ENCODE peak calls at places on chromosomes 11 and 22, in four cellular contexts. F is left lung; N is activated T-helper 1 cell treated with anti-CD3 and anti-CD28 coated beads, Interleukin-2, amount 50 U/mL, for 16 hours; J is ureter. O is an unnamed sample.

GRCh38 chr11:76085321-76085720 is 121.0 kb downstream of the WNT11 start:
- DNase-seq in F (no peak), N (no peak), J (no peak), O (no peak)

GRCh38 chr11:90650124-90650523 is 427.3 kb upstream of the CHORDC1 start:
- DNase-seq in F (no peak), N (no peak), J (no peak), O (no peak)

GRCh38 chr22:21736084-21736642 is 569 bp upstream of the YPEL1 start:
- DNase-seq in F (no peak), N (peak), J (peak), O (no peak)

GRCh38 chr11:60457576-60457975 is 1.9 kb downstream of the MS4A1 start:
- DNase-seq in F (no peak), N (no peak), J (no peak), O (no peak)

GRCh38 chr11:110989734-110990133 is 255.8 kb upstream of the POU2AF2 start:
- DNase-seq in F (no peak), N (no peak), J (peak), O (no peak)

GRCh38 chr11:128790200-128790599 is 76.9 kb downstream of the KCNJ1 start:
- DNase-seq in F (no peak), N (no peak), J (no peak), O (no peak)

GRCh38 chr11:63974259-63975143 is at the start of gene COX8A:
- DNase-seq in F (peak), N (peak), J (peak), O (peak)

GRCh38 chr11:19980957-19981669 is 179.2 kb downstream of the DBX1 start:
- DNase-seq in F (no peak), N (no peak), J (peak), O (peak)

GRCh38 chr22:35324067-35324466 is 24.4 kb downstream of the TOM1 start:
- DNase-seq in F (peak), N (no peak), J (no peak), O (no peak)

GRCh38 chr22:49305966-49306631 is 521.6 kb downstream of the BRD1 start:
- DNase-seq in F (peak), N (no peak), J (peak), O (no peak)

GRCh38 chr11:95084509-95084908 is 5.1 kb upstream of the ENDOD1 start:
- DNase-seq in F (no peak), N (no peak), J (no peak), O (no peak)

GRCh38 chr22:23179381-23180294 is 671 bp upstream of the BCR start:
- DNase-seq in F (peak), N (no peak), J (no peak), O (peak)

GRCh38 chr22:27991586-27992293 is 72.7 kb upstream of the PITPNB start:
- DNase-seq in F (no peak), N (no peak), J (peak), O (peak)

GRCh38 chr11:132093861-132094260 is 723.4 kb downstream of the NTM start:
- DNase-seq in F (no peak), N (no peak), J (no peak), O (no peak)

GRCh38 chr11:22778642-22779041 is 51.0 kb downstream of the SVIP start:
- DNase-seq in F (no peak), N (no peak), J (no peak), O (no peak)

GRCh38 chr11:95296165-95296564 is 65.2 kb upstream of the SESN3 start:
- DNase-seq in F (no peak), N (no peak), J (no peak), O (no peak)

GRCh38 chr11:44654596-44654995 is 72.2 kb upstream of the TSPAN18 start:
- DNase-seq in F (no peak), N (no peak), J (no peak), O (no peak)

GRCh38 chr11:104327864-104328513 is 164.0 kb upstream of the PDGFD start:
- DNase-seq in F (no peak), N (no peak), J (no peak), O (no peak)

GRCh38 chr11:75263944-75264349 is 23.4 kb downstream of the TPBGL start:
- DNase-seq in F (no peak), N (no peak), J (no peak), O (peak)

GRCh38 chr22:20026996-20027601 is 6.2 kb downstream of the TANGO2 start:
- DNase-seq in F (peak), N (no peak), J (no peak), O (no peak)

GRCh38 chr11:30392977-30393376 is 70.1 kb downstream of the ARL14EP start:
- DNase-seq in F (no peak), N (no peak), J (no peak), O (no peak)

GRCh38 chr11:79080506-79080905 is 360.3 kb downstream of the TENM4 start:
- DNase-seq in F (no peak), N (no peak), J (no peak), O (no peak)

GRCh38 chr11:77580712-77581337 is 8.9 kb upstream of the AQP11 start:
- DNase-seq in F (no peak), N (no peak), J (no peak), O (no peak)

GRCh38 chr22:39115570-39115969 is 18.5 kb downstream of the APOBEC3H start:
- DNase-seq in F (no peak), N (no peak), J (no peak), O (no peak)

GRCh38 chr11:63445720-63446119 is 45.2 kb downstream of the PLAAT5 start:
- DNase-seq in F (no peak), N (no peak), J (no peak), O (no peak)

GRCh38 chr11:67056640-67057409 is at the start of gene RHOD:
- DNase-seq in F (peak), N (no peak), J (peak), O (no peak)

GRCh38 chr22:31253949-31254348 is 38.3 kb downstream of the PIK3IP1 start:
- DNase-seq in F (no peak), N (no peak), J (peak), O (no peak)

GRCh38 chr11:4496555-4497248 is 14.3 kb downstream of the OR52K1 start:
- DNase-seq in F (no peak), N (no peak), J (no peak), O (no peak)

GRCh38 chr11:129798212-129798611 is 17.4 kb upstream of the TMEM45B start:
- DNase-seq in F (no peak), N (no peak), J (no peak), O (no peak)

GRCh38 chr22:49997932-49998717 is 14.4 kb downstream of the IL17REL start:
- DNase-seq in F (peak), N (no peak), J (no peak), O (no peak)

GRCh38 chr11:12261551-12261950 is 115.8 kb upstream of the PARVA start:
- DNase-seq in F (no peak), N (no peak), J (no peak), O (no peak)